ENCODE peak calls at places on chromosomes 2 and 18, in seven cellular contexts. C, R, M, V, D, L and B are unnamed samples.
A peak's percentile ranks its signal among the peaks of the same experiment; 100 is the strongest.

GRCh38 chr2:71743995-71744675 is 290.8 kb downstream of the DYSF start:
- DNase-seq in C (no peak), R (peak; percentile 41), M (no peak), V (no peak), D (no peak), L (no peak), B (no peak)

GRCh38 chr2:22035333-22035964 is 911.7 kb downstream of the TDRD15 start:
- DNase-seq in C (no peak), R (no peak), M (no peak), V (no peak), D (no peak), L (no peak), B (no peak)

GRCh38 chr18:48866028-48866733 is 84.6 kb downstream of the SMAD7 start:
- DNase-seq in C (peak; percentile 57), R (peak; percentile 65), M (peak; percentile 86), V (peak; percentile 38), D (peak; percentile 77), L (peak; percentile 75), B (no peak)

GRCh38 chr2:160493227-160494028 is at the start of gene RBMS1:
- DNase-seq in C (peak; percentile 74), R (peak; percentile 57), M (peak; percentile 69), V (peak; percentile 42), D (peak; percentile 50), L (peak; percentile 50), B (no peak)

GRCh38 chr18:48939368-48940097 is 11.2 kb downstream of the SMAD7 start:
- DNase-seq in C (no peak), R (no peak), M (peak; percentile 84), V (no peak), D (no peak), L (peak; percentile 59), B (peak; percentile 31)

GRCh38 chr2:31057691-31058090 is 80.5 kb downstream of the GALNT14 start:
- DNase-seq in C (no peak), R (no peak), M (no peak), V (no peak), D (no peak), L (no peak), B (no peak)

GRCh38 chr2:130736487-130736886 is 7.6 kb downstream of the GPR148 start:
- DNase-seq in C (no peak), R (no peak), M (no peak), V (no peak), D (no peak), L (no peak), B (no peak)

GRCh38 chr2:113756088-113757058 is at the start of gene SLC35F5:
- DNase-seq in C (peak; percentile 95), R (peak; percentile 95), M (peak; percentile 95), V (peak; percentile 90), D (peak; percentile 94), L (peak; percentile 91), B (peak; percentile 83)

GRCh38 chr18:67362906-67363305 is 153.6 kb downstream of the DSEL start:
- DNase-seq in C (no peak), R (no peak), M (no peak), V (no peak), D (no peak), L (no peak), B (no peak)

GRCh38 chr2:196181484-196181883 is 10.1 kb upstream of the STK17B start:
- DNase-seq in C (no peak), R (no peak), M (no peak), V (no peak), D (no peak), L (no peak), B (no peak)

GRCh38 chr2:223837290-223838061 is at the start of gene AP1S3:
- DNase-seq in C (peak; percentile 87), R (peak; percentile 42), M (peak; percentile 80), V (peak; percentile 90), D (peak; percentile 86), L (peak; percentile 67), B (peak; percentile 62)

GRCh38 chr2:167748536-167748935 is 498.9 kb downstream of the STK39 start:
- DNase-seq in C (no peak), R (no peak), M (no peak), V (no peak), D (no peak), L (no peak), B (no peak)
- H3K27ac ChIP-seq in C (no peak overlapping the region), R (peak overlapping the region; percentile 96), M (no peak overlapping the region), V (no peak overlapping the region), D (no peak overlapping the region), L (no peak overlapping the region), B (no peak overlapping the region)

DNA sequence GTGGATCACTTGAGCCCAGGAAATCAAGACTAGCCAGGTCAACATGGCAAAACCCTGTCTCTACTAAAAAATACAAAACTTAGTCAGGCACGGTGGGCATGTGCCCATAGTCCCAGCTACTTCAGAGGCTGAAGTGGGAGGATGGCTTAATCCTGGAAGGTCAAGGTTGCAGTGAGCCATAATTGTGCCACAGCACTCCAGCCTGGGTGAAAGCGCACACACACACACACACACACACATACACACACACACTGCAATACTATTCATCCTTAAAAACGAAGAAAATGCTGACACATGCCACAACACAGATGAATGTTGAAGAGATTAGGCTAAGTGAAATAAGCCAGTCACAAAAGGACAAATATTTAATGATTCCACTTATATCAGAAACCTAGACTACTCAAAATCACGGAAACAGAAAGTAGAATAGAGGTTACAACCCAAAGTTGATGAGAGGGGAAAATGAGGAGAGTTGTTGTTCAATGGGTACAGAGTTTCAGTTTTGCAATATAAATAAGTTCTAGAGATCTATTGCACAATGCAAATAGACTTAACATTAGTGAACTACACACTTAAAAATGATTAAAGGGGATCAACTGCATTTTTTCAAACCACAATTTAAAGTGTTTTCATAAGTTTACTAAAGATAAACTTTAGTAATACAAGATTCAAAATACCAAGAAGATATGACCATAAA is 114.5 kb downstream of the USP34 start:
- DNase-seq in C (peak; percentile 58), R (no peak), M (no peak), V (no peak), D (no peak), L (peak; percentile 78), B (no peak)
- H3K27ac ChIP-seq in C (peak overlapping the region; percentile 46), R (peak overlapping the region; percentile 5), M (no peak overlapping the region), V (peak overlapping the region; percentile 58), D (no peak overlapping the region), L (peak overlapping the region; percentile 35), B (no peak overlapping the region)

GRCh38 chr2:64932327-64933216 is 56.6 kb upstream of the SLC1A4 start:
- DNase-seq in C (no peak), R (no peak), M (no peak), V (no peak), D (no peak), L (no peak), B (peak; percentile 31)

GRCh38 chr2:64924178-64924934 is 64.8 kb upstream of the SLC1A4 start:
- DNase-seq in C (no peak), R (no peak), M (no peak), V (no peak), D (no peak), L (no peak), B (no peak)

GRCh38 chr2:64930159-64930558 is 59.0 kb upstream of the SLC1A4 start:
- DNase-seq in C (no peak), R (no peak), M (no peak), V (no peak), D (no peak), L (no peak), B (no peak)

GRCh38 chr2:64931536-64932326 is 57.5 kb upstream of the SLC1A4 start:
- DNase-seq in C (no peak), R (no peak), M (no peak), V (no peak), D (no peak), L (no peak), B (no peak)

DNA sequence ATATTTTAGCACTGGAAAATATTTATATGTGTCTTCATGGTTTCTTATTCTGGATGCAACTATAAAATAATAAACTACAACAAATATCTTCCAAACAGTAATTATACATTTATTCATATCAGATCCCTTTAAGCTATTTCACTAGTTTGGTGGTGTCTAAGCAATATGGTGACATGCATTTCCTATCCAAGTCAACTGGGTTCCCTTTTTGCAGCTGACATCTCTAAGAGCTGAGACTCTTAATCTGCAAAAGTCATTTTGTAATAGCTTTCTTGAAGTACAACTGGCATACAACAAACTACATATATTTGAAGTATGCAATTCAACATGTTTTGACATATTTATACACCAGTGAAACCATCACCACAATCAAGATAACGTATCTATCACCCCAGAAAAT is 59.9 kb upstream of the SLC1A4 start:
- DNase-seq in C (no peak), R (no peak), M (no peak), V (no peak), D (no peak), L (no peak), B (no peak)
- H3K27ac ChIP-seq in C (no peak overlapping the region), R (no peak overlapping the region), M (no peak overlapping the region), V (no peak overlapping the region), D (no peak overlapping the region), L (no peak overlapping the region), B (peak overlapping the region; percentile 9)

DNA sequence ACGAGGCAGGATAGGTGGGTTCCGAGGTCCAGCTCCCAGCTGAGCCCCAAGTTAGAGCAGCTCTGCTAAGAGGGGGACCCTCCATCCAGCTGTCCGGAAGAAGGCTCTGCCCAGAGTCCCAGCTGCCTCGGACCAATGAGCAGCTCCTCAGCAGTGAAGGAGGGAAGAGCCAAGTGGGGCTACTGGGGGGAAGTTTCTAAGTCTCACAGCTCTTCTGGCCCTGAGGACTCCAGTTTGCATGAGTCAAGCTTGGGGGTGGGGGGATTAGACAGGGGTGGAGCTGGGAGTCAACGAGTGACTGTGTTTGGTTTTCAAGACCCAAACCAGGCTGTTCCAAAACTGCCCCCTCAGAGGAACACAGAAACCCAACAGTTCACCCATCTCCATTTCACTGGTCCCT is 101.0 kb downstream of the TNS1 start:
- DNase-seq in C (no peak), R (peak; percentile 55), M (no peak), V (no peak), D (no peak), L (peak; percentile 82), B (no peak)
- H3K27ac ChIP-seq in C (peak overlapping the region; percentile 87), R (peak overlapping the region; percentile 89), M (peak overlapping the region; percentile 74), V (peak overlapping the region; percentile 96), D (peak overlapping the region; percentile 91), L (peak overlapping the region; percentile 98), B (no peak overlapping the region)

GRCh38 chr18:44590976-44591375 is 89.7 kb upstream of the SETBP1 start:
- DNase-seq in C (no peak), R (no peak), M (no peak), V (no peak), D (no peak), L (no peak), B (no peak)

GRCh38 chr18:44588466-44588865 is 92.2 kb upstream of the SETBP1 start:
- DNase-seq in C (no peak), R (no peak), M (no peak), V (no peak), D (no peak), L (no peak), B (no peak)

GRCh38 chr18:44586782-44587524 is 93.7 kb upstream of the SETBP1 start:
- DNase-seq in C (no peak), R (no peak), M (no peak), V (no peak), D (no peak), L (no peak), B (no peak)

GRCh38 chr18:44592639-44593038 is 88.0 kb upstream of the SETBP1 start:
- DNase-seq in C (no peak), R (no peak), M (no peak), V (no peak), D (no peak), L (no peak), B (no peak)

GRCh38 chr18:44589709-44590108 is 91.0 kb upstream of the SETBP1 start:
- DNase-seq in C (no peak), R (no peak), M (no peak), V (no peak), D (no peak), L (no peak), B (no peak)
- H3K27ac ChIP-seq in C (no peak overlapping the region), R (no peak overlapping the region), M (no peak overlapping the region), V (no peak overlapping the region), D (no peak overlapping the region), L (no peak overlapping the region), B (no peak overlapping the region)